ENCODE peak calls at places on chromosomes 16 and 17, in four cellular contexts. One of them, this sample, is unnamed.

GRCh38 chr17:9644910-9645751 is at the start of gene USP43:
- DNase-seq in cardiac fibroblast: peak; percentile 3
- DNase-seq in OCI-LY7: peak; percentile 26
- DNase-seq in BE2C: no peak
- DNase-seq in this sample: no peak

GRCh38 chr16:71303938-71304337 is 14.7 kb upstream of the CMTR2 start:
- DNase-seq in cardiac fibroblast: no peak
- DNase-seq in OCI-LY7: no peak
- DNase-seq in BE2C: no peak
- DNase-seq in this sample: no peak

GRCh38 chr17:59761385-59762021 is 54.0 kb downstream of the VMP1 start:
- DNase-seq in cardiac fibroblast: peak; percentile 85
- DNase-seq in OCI-LY7: no peak
- DNase-seq in BE2C: no peak
- DNase-seq in this sample: peak; percentile 79

GRCh38 chr16:28821874-28822519 is 802 bp upstream of the ATXN2L start:
- DNase-seq in cardiac fibroblast: no peak
- DNase-seq in OCI-LY7: peak; percentile 26
- DNase-seq in BE2C: no peak
- DNase-seq in this sample: no peak

GRCh38 chr17:30405161-30405560 is 26.4 kb downstream of the CPD start:
- DNase-seq in cardiac fibroblast: no peak
- DNase-seq in OCI-LY7: no peak
- DNase-seq in BE2C: no peak
- DNase-seq in this sample: no peak

GRCh38 chr17:51161541-51161940 is 4.7 kb upstream of the NME2 start:
- DNase-seq in cardiac fibroblast: no peak
- DNase-seq in OCI-LY7: no peak
- DNase-seq in BE2C: no peak
- DNase-seq in this sample: no peak

GRCh38 chr17:20203021-20203420 is 193.9 kb downstream of the SPECC1 start:
- DNase-seq in cardiac fibroblast: no peak
- DNase-seq in OCI-LY7: no peak
- DNase-seq in BE2C: no peak
- DNase-seq in this sample: no peak

GRCh38 chr16:4505356-4506153 is 29.4 kb downstream of the HMOX2 start:
- DNase-seq in cardiac fibroblast: no peak
- DNase-seq in OCI-LY7: peak; percentile 90
- DNase-seq in BE2C: no peak
- DNase-seq in this sample: no peak

GRCh38 chr17:879546-879945 is 97.4 kb downstream of the MRM3 start:
- DNase-seq in cardiac fibroblast: peak; percentile 90
- DNase-seq in OCI-LY7: peak; percentile 70
- DNase-seq in BE2C: peak; percentile 15
- DNase-seq in this sample: no peak

DNA sequence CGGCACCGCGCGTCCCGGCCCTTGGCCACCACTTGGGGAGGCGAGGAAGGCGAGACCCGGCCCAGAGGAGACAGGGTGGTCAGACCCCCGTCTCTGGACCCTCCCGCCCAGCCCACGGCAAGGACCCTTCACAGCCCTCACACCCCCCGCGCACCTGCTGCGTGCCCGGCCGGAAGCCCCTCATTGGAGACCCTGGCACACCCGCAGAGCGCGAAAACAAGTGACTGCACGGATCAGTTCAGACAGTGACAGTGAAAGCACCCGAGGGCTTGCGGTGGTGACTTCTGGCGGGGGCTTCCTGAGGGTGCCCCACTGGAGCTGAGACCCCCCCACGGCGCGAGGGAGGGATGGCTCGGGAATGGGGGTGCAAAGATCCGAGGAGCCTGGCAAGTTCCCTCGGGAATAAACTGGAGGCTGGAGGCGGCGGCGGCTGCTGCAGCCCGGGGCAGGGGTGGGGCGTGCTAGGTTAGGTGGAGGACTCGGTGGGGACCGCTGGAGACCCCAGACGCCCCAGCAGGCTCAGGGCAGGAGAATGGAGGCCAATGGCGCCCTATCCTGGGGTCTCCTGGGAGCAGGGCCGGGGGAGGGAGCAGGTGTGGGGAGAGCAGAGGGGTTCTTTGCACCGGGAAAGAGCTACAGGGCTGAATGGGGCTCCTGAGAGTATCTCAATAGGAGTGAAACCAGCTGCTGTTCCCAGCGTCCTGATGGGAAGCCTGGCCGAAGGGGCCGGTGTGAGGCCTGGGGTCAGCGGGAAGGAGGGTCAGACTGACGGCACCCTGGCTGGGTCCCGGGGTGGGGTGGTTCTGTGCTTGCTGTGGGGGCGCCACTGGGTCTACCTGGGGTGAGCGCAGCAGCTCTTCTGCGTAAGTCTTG is 824 bp upstream of the FBXL16 start:
- DNase-seq in cardiac fibroblast: no peak
- DNase-seq in OCI-LY7: no peak
- DNase-seq in BE2C: no peak
- DNase-seq in this sample: no peak
- H3K4me3 ChIP-seq in cardiac fibroblast: no peak overlapping the region
- H3K4me3 ChIP-seq in OCI-LY7: no peak overlapping the region
- H3K4me3 ChIP-seq in BE2C: peak overlapping the region; percentile 51
- H3K4me3 ChIP-seq in this sample: no peak overlapping the region

GRCh38 chr16:53081032-53081424 is 26.2 kb downstream of the CHD9 start:
- DNase-seq in cardiac fibroblast: no peak
- DNase-seq in OCI-LY7: no peak
- DNase-seq in BE2C: no peak
- DNase-seq in this sample: no peak
- H3K4me3 ChIP-seq in cardiac fibroblast: no peak overlapping the region
- H3K4me3 ChIP-seq in OCI-LY7: no peak overlapping the region
- H3K4me3 ChIP-seq in BE2C: no peak overlapping the region
- H3K4me3 ChIP-seq in this sample: no peak overlapping the region

GRCh38 chr16:12412890-12413289 is 390.8 kb downstream of the CPPED1 start:
- DNase-seq in cardiac fibroblast: no peak
- DNase-seq in OCI-LY7: no peak
- DNase-seq in BE2C: no peak
- DNase-seq in this sample: no peak
- H3K4me3 ChIP-seq in cardiac fibroblast: no peak overlapping the region
- H3K4me3 ChIP-seq in OCI-LY7: no peak overlapping the region
- H3K4me3 ChIP-seq in BE2C: no peak overlapping the region
- H3K4me3 ChIP-seq in this sample: no peak overlapping the region

GRCh38 chr17:55427587-55427882 is 5.9 kb upstream of the MMD start:
- DNase-seq in cardiac fibroblast: no peak
- DNase-seq in OCI-LY7: no peak
- DNase-seq in BE2C: no peak
- DNase-seq in this sample: no peak

GRCh38 chr17:55433629-55434422 is 12.2 kb upstream of the MMD start:
- DNase-seq in cardiac fibroblast: peak; percentile 95
- DNase-seq in OCI-LY7: no peak
- DNase-seq in BE2C: no peak
- DNase-seq in this sample: peak; percentile 83

GRCh38 chr17:55433029-55433628 is 11.5 kb upstream of the MMD start:
- DNase-seq in cardiac fibroblast: peak; percentile 49
- DNase-seq in OCI-LY7: no peak
- DNase-seq in BE2C: no peak
- DNase-seq in this sample: no peak

GRCh38 chr17:55432358-55433028 is 10.9 kb upstream of the MMD start:
- DNase-seq in cardiac fibroblast: peak; percentile 32
- DNase-seq in OCI-LY7: no peak
- DNase-seq in BE2C: no peak
- DNase-seq in this sample: no peak

GRCh38 chr17:55430531-55431228 is 9.0 kb upstream of the MMD start:
- DNase-seq in cardiac fibroblast: no peak
- DNase-seq in OCI-LY7: peak; percentile 55
- DNase-seq in BE2C: peak; percentile 61
- DNase-seq in this sample: no peak
- H3K4me3 ChIP-seq in cardiac fibroblast: no peak overlapping the region
- H3K4me3 ChIP-seq in OCI-LY7: no peak overlapping the region
- H3K4me3 ChIP-seq in BE2C: no peak overlapping the region
- H3K4me3 ChIP-seq in this sample: no peak overlapping the region

DNA sequence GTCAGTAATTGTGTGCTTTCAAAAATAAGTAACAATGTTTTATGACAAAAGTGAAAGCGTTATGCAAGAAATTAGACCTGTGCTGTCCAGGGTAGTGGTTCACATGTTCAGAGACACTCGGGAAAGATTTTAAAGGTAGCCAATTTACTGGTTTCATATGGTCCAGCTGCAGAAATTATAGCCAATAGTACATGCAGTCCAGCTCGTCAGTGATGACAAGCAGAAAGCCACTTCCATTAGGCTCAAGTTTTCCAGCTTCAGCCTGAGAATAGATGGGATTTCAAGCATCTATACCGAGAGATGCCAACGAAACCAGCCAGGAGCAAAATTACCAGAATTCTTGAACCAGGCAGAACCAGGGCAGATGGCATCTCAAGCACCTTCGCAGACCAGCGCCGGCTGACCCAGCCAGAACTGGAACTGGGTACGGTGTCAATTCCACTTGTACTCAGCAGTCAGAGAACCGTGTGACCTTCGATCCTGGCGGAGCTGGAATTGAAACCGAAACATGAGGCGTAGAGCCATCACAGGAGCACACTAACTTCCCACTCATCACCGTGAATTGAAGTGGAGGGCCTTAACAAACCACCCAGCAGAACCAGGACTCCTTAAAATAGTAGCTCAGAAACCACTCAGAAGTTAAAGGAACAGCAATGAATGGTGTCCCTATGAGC is 207.9 kb upstream of the HSBP1 start:
- DNase-seq in cardiac fibroblast: no peak
- DNase-seq in OCI-LY7: no peak
- DNase-seq in BE2C: no peak
- DNase-seq in this sample: no peak
- H3K4me3 ChIP-seq in cardiac fibroblast: no peak overlapping the region
- H3K4me3 ChIP-seq in OCI-LY7: no peak overlapping the region
- H3K4me3 ChIP-seq in BE2C: no peak overlapping the region
- H3K4me3 ChIP-seq in this sample: no peak overlapping the region

GRCh38 chr16:10616744-10617640 is 36.6 kb upstream of the EMP2 start:
- DNase-seq in cardiac fibroblast: peak; percentile 73
- DNase-seq in OCI-LY7: no peak
- DNase-seq in BE2C: peak; percentile 83
- DNase-seq in this sample: no peak
- H3K4me3 ChIP-seq in cardiac fibroblast: no peak overlapping the region
- H3K4me3 ChIP-seq in OCI-LY7: no peak overlapping the region
- H3K4me3 ChIP-seq in BE2C: peak overlapping the region; percentile 19
- H3K4me3 ChIP-seq in this sample: no peak overlapping the region

GRCh38 chr16:67933805-67934204 is 2.1 kb upstream of the CTRL start:
- DNase-seq in cardiac fibroblast: no peak
- DNase-seq in OCI-LY7: no peak
- DNase-seq in BE2C: no peak
- DNase-seq in this sample: no peak
- H3K4me3 ChIP-seq in cardiac fibroblast: no peak overlapping the region
- H3K4me3 ChIP-seq in OCI-LY7: no peak overlapping the region
- H3K4me3 ChIP-seq in BE2C: no peak overlapping the region
- H3K4me3 ChIP-seq in this sample: no peak overlapping the region

GRCh38 chr17:76716146-76716833 is 5.5 kb upstream of the MXRA7 start:
- DNase-seq in cardiac fibroblast: peak; percentile 99
- DNase-seq in OCI-LY7: no peak
- DNase-seq in BE2C: no peak
- DNase-seq in this sample: peak; percentile 100
- H3K4me3 ChIP-seq in cardiac fibroblast: no peak overlapping the region
- H3K4me3 ChIP-seq in OCI-LY7: no peak overlapping the region
- H3K4me3 ChIP-seq in BE2C: no peak overlapping the region
- H3K4me3 ChIP-seq in this sample: no peak overlapping the region

GRCh38 chr16:50066482-50067289 is 916 bp downstream of the HEATR3 start:
- DNase-seq in cardiac fibroblast: no peak
- DNase-seq in OCI-LY7: peak; percentile 4
- DNase-seq in BE2C: no peak
- DNase-seq in this sample: no peak
- H3K4me3 ChIP-seq in cardiac fibroblast: peak overlapping the region; percentile 99
- H3K4me3 ChIP-seq in OCI-LY7: peak overlapping the region; percentile 80
- H3K4me3 ChIP-seq in BE2C: peak overlapping the region; percentile 83
- H3K4me3 ChIP-seq in this sample: peak overlapping the region; percentile 91

GRCh38 chr17:48605409-48605864 is 651 bp upstream of the HOXB6 start:
- DNase-seq in cardiac fibroblast: no peak
- DNase-seq in OCI-LY7: no peak
- DNase-seq in BE2C: no peak
- DNase-seq in this sample: no peak
- H3K4me3 ChIP-seq in cardiac fibroblast: no peak overlapping the region
- H3K4me3 ChIP-seq in OCI-LY7: no peak overlapping the region
- H3K4me3 ChIP-seq in BE2C: no peak overlapping the region
- H3K4me3 ChIP-seq in this sample: no peak overlapping the region

This sample was measured in AG09309.